ENCODE peak calls at places on chromosomes 4 and X, in eight cellular contexts. One of them, this sample, is unnamed.

GRCh38 chr4:21879187-21879586 is 69.4 kb downstream of the KCNIP4 start:
- DNase-seq in type B pancreatic cell: no peak
- DNase-seq in HFF-Myc: no peak
- DNase-seq in cardiac fibroblast: peak
- DNase-seq in endothelial cell: peak
- DNase-seq in HepG2: peak
- DNase-seq in RWPE1: no peak
- DNase-seq in GM23338: peak
- DNase-seq in this sample: no peak

GRCh38 chr4:152696764-152697250 is 17.0 kb upstream of the TMEM154 start:
- DNase-seq in type B pancreatic cell: no peak
- DNase-seq in HFF-Myc: no peak
- DNase-seq in cardiac fibroblast: peak
- DNase-seq in endothelial cell: no peak
- DNase-seq in HepG2: peak
- DNase-seq in RWPE1: peak
- DNase-seq in GM23338: no peak
- DNase-seq in this sample: no peak

GRCh38 chr4:25370242-25370641 is 6.8 kb upstream of the ANAPC4 start:
- DNase-seq in type B pancreatic cell: no peak
- DNase-seq in HFF-Myc: no peak
- DNase-seq in cardiac fibroblast: no peak
- DNase-seq in endothelial cell: no peak
- DNase-seq in HepG2: no peak
- DNase-seq in RWPE1: no peak
- DNase-seq in GM23338: peak
- DNase-seq in this sample: no peak

GRCh38 chr4:112284662-112285411 is 867 bp downstream of the TIFA start:
- DNase-seq in type B pancreatic cell: no peak
- DNase-seq in HFF-Myc: no peak
- DNase-seq in cardiac fibroblast: peak
- DNase-seq in endothelial cell: no peak
- DNase-seq in HepG2: no peak
- DNase-seq in RWPE1: no peak
- DNase-seq in GM23338: no peak
- DNase-seq in this sample: no peak

GRCh38 chr4:89737888-89738287 is 99.1 kb downstream of the SNCA start:
- DNase-seq in type B pancreatic cell: no peak
- DNase-seq in HFF-Myc: no peak
- DNase-seq in cardiac fibroblast: no peak
- DNase-seq in endothelial cell: no peak
- DNase-seq in HepG2: no peak
- DNase-seq in RWPE1: peak
- DNase-seq in GM23338: no peak
- DNase-seq in this sample: no peak

GRCh38 chr4:133618963-133619362 is 469.9 kb downstream of the PCDH10 start:
- DNase-seq in type B pancreatic cell: no peak
- DNase-seq in HFF-Myc: no peak
- DNase-seq in cardiac fibroblast: no peak
- DNase-seq in endothelial cell: no peak
- DNase-seq in HepG2: no peak
- DNase-seq in RWPE1: no peak
- DNase-seq in GM23338: no peak
- DNase-seq in this sample: no peak

GRCh38 chr4:52861879-52862604 is at the start of gene RASL11B:
- DNase-seq in type B pancreatic cell: peak
- DNase-seq in HFF-Myc: no peak
- DNase-seq in cardiac fibroblast: peak
- DNase-seq in endothelial cell: peak
- DNase-seq in HepG2: peak
- DNase-seq in RWPE1: peak
- DNase-seq in GM23338: peak
- DNase-seq in this sample: peak

GRCh38 chr4:163548481-163549243 is 54.2 kb downstream of the TMA16 start:
- DNase-seq in type B pancreatic cell: no peak
- DNase-seq in HFF-Myc: peak
- DNase-seq in cardiac fibroblast: peak
- DNase-seq in endothelial cell: peak
- DNase-seq in HepG2: peak
- DNase-seq in RWPE1: peak
- DNase-seq in GM23338: peak
- DNase-seq in this sample: no peak

GRCh38 chrX:11239230-11239629 is 54.0 kb upstream of the AMELX start:
- DNase-seq in type B pancreatic cell: no peak
- DNase-seq in HFF-Myc: no peak
- DNase-seq in cardiac fibroblast: peak
- DNase-seq in endothelial cell: no peak
- DNase-seq in HepG2: peak
- DNase-seq in RWPE1: no peak
- DNase-seq in GM23338: no peak
- DNase-seq in this sample: no peak

GRCh38 chr4:165150545-165150944 is 37.9 kb upstream of the TMEM192 start:
- DNase-seq in type B pancreatic cell: no peak
- DNase-seq in HFF-Myc: no peak
- DNase-seq in cardiac fibroblast: no peak
- DNase-seq in endothelial cell: no peak
- DNase-seq in HepG2: no peak
- DNase-seq in RWPE1: no peak
- DNase-seq in GM23338: no peak
- DNase-seq in this sample: no peak

GRCh38 chrX:30819080-30819479 is 70.0 kb downstream of the TAB3 start:
- DNase-seq in type B pancreatic cell: no peak
- DNase-seq in HFF-Myc: no peak
- DNase-seq in cardiac fibroblast: no peak
- DNase-seq in endothelial cell: no peak
- DNase-seq in HepG2: no peak
- DNase-seq in RWPE1: no peak
- DNase-seq in GM23338: no peak
- DNase-seq in this sample: no peak

GRCh38 chr4:113285512-113285911 is 236.1 kb downstream of the ANK2 start:
- DNase-seq in type B pancreatic cell: no peak
- DNase-seq in HFF-Myc: no peak
- DNase-seq in cardiac fibroblast: no peak
- DNase-seq in endothelial cell: no peak
- DNase-seq in HepG2: no peak
- DNase-seq in RWPE1: no peak
- DNase-seq in GM23338: no peak
- DNase-seq in this sample: no peak

GRCh38 chrX:149473966-149474365 is 31.1 kb downstream of the IDS start:
- DNase-seq in type B pancreatic cell: no peak
- DNase-seq in HFF-Myc: no peak
- DNase-seq in cardiac fibroblast: no peak
- DNase-seq in endothelial cell: no peak
- DNase-seq in HepG2: no peak
- DNase-seq in RWPE1: no peak
- DNase-seq in GM23338: no peak
- DNase-seq in this sample: no peak

GRCh38 chr4:152807294-152807829 is 27.6 kb downstream of the ARFIP1 start:
- DNase-seq in type B pancreatic cell: no peak
- DNase-seq in HFF-Myc: no peak
- DNase-seq in cardiac fibroblast: peak
- DNase-seq in endothelial cell: no peak
- DNase-seq in HepG2: no peak
- DNase-seq in RWPE1: no peak
- DNase-seq in GM23338: no peak
- DNase-seq in this sample: no peak

GRCh38 chrX:135295238-135295943 is 13.9 kb upstream of the ETDC start:
- DNase-seq in type B pancreatic cell: no peak
- DNase-seq in HFF-Myc: no peak
- DNase-seq in cardiac fibroblast: peak
- DNase-seq in endothelial cell: peak
- DNase-seq in HepG2: no peak
- DNase-seq in RWPE1: no peak
- DNase-seq in GM23338: peak
- DNase-seq in this sample: peak

GRCh38 chrX:17590892-17591740 is 146.2 kb upstream of the SCML1 start:
- DNase-seq in type B pancreatic cell: peak
- DNase-seq in HFF-Myc: no peak
- DNase-seq in cardiac fibroblast: peak
- DNase-seq in endothelial cell: peak
- DNase-seq in HepG2: peak
- DNase-seq in RWPE1: peak
- DNase-seq in GM23338: peak
- DNase-seq in this sample: no peak

GRCh38 chr4:1408418-1408817 is 2.2 kb upstream of the NKX1-1 start:
- DNase-seq in type B pancreatic cell: no peak
- DNase-seq in HFF-Myc: no peak
- DNase-seq in cardiac fibroblast: no peak
- DNase-seq in endothelial cell: peak
- DNase-seq in HepG2: no peak
- DNase-seq in RWPE1: no peak
- DNase-seq in GM23338: peak
- DNase-seq in this sample: peak

GRCh38 chr4:122045533-122045932 is 93.7 kb upstream of the TRPC3 start:
- DNase-seq in type B pancreatic cell: no peak
- DNase-seq in HFF-Myc: peak
- DNase-seq in cardiac fibroblast: peak
- DNase-seq in endothelial cell: no peak
- DNase-seq in HepG2: peak
- DNase-seq in RWPE1: peak
- DNase-seq in GM23338: no peak
- DNase-seq in this sample: peak

GRCh38 chrX:107146670-107147069 is 28.0 kb upstream of the RBM41 start:
- DNase-seq in type B pancreatic cell: no peak
- DNase-seq in HFF-Myc: no peak
- DNase-seq in cardiac fibroblast: peak
- DNase-seq in endothelial cell: no peak
- DNase-seq in HepG2: no peak
- DNase-seq in RWPE1: no peak
- DNase-seq in GM23338: no peak
- DNase-seq in this sample: no peak

GRCh38 chr4:105092356-105092755 is 54.3 kb upstream of the TET2 start:
- DNase-seq in type B pancreatic cell: no peak
- DNase-seq in HFF-Myc: peak
- DNase-seq in cardiac fibroblast: peak
- DNase-seq in endothelial cell: no peak
- DNase-seq in HepG2: no peak
- DNase-seq in RWPE1: peak
- DNase-seq in GM23338: no peak
- DNase-seq in this sample: no peak

DNA sequence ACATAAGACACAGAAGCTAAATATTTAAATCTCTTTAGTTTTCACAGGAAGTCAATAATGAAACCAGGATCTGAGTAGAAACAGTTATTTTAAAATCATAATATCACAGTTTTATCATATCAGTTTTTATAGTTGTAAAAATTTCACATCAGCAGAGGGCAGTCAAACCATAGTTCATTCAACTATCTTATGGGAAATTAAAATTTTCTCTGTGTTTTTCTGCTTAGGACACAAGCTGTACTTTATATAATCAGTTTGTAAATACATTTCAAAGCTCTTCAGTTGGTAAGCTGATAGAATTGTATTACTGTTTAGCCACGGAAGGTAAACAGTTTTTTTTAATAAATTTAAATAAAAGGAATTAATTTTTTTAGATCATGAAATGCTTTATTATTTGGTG is 204.8 kb upstream of the NUDT6 start:
- DNase-seq in type B pancreatic cell: no peak
- DNase-seq in HFF-Myc: no peak
- DNase-seq in cardiac fibroblast: peak
- DNase-seq in endothelial cell: no peak
- DNase-seq in HepG2: no peak
- DNase-seq in RWPE1: no peak
- DNase-seq in GM23338: no peak
- DNase-seq in this sample: no peak
- TF ChIP-seq CTCF in type B pancreatic cell: peak
- TF ChIP-seq CTCF in HFF-Myc: no peak
- TF ChIP-seq CTCF in cardiac fibroblast: peak
- TF ChIP-seq CTCF in endothelial cell: peak
- TF ChIP-seq CTCF in HepG2: no peak
- TF ChIP-seq CTCF in RWPE1: peak
- TF ChIP-seq CTCF in GM23338: no peak
- TF ChIP-seq CTCF in this sample: peak

DNA sequence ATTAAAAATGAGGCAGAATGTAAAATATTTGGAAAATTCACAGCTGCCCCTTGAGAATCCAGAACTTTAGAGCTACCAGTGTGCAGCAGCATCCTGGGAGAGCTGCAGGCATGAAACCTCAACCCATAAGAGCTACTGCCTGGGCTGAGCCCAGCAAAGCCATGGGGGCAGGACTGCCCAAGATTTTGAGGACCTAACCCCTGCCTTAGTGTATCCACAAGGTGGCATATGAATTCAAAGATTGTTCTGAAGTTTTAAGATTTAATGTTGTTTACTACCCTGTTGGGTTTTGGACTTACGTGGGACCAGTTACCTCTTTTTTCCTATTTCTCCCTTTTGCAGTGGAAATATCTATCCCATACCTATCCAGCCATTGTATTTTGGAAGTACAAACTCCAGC is 26.4 kb downstream of the CASP6 start:
- DNase-seq in type B pancreatic cell: no peak
- DNase-seq in HFF-Myc: no peak
- DNase-seq in cardiac fibroblast: no peak
- DNase-seq in endothelial cell: no peak
- DNase-seq in HepG2: no peak
- DNase-seq in RWPE1: no peak
- DNase-seq in GM23338: no peak
- DNase-seq in this sample: no peak
- TF ChIP-seq CTCF in type B pancreatic cell: no peak
- TF ChIP-seq CTCF in HFF-Myc: peak
- TF ChIP-seq CTCF in cardiac fibroblast: peak
- TF ChIP-seq CTCF in endothelial cell: no peak
- TF ChIP-seq CTCF in HepG2: peak
- TF ChIP-seq CTCF in RWPE1: no peak
- TF ChIP-seq CTCF in GM23338: peak
- TF ChIP-seq CTCF in this sample: no peak

DNA sequence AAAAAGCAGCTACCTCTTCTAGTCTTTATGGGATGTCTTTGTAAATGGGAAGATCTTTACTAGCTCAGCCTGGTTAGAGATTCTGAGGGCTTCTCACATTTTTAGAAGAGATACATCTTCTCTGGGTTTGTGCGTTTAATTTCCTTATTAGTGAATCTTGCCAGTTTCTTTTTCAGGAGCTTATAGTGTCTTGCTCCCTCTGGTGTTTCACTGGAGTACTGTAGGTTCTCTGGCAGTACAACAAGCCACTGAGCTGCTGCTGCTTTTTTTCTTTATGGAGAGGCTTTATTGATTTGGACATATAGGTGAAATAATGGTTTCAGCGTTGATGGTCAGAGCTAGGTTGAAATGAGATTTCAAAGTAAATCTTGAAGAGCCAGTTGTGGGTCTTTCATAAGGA is 82.9 kb downstream of the LAS1L start:
- DNase-seq in type B pancreatic cell: no peak
- DNase-seq in HFF-Myc: no peak
- DNase-seq in cardiac fibroblast: peak
- DNase-seq in endothelial cell: peak
- DNase-seq in HepG2: peak
- DNase-seq in RWPE1: peak
- DNase-seq in GM23338: peak
- DNase-seq in this sample: no peak
- TF ChIP-seq CTCF in type B pancreatic cell: peak
- TF ChIP-seq CTCF in HFF-Myc: no peak
- TF ChIP-seq CTCF in cardiac fibroblast: peak
- TF ChIP-seq CTCF in endothelial cell: peak
- TF ChIP-seq CTCF in HepG2: peak
- TF ChIP-seq CTCF in RWPE1: peak
- TF ChIP-seq CTCF in GM23338: peak
- TF ChIP-seq CTCF in this sample: peak

GRCh38 chr4:72911316-72911715 is 158.2 kb downstream of the COX18 start:
- DNase-seq in type B pancreatic cell: no peak
- DNase-seq in HFF-Myc: no peak
- DNase-seq in cardiac fibroblast: no peak
- DNase-seq in endothelial cell: no peak
- DNase-seq in HepG2: no peak
- DNase-seq in RWPE1: no peak
- DNase-seq in GM23338: no peak
- DNase-seq in this sample: no peak

GRCh38 chr4:72909461-72909860 is 160.1 kb downstream of the COX18 start:
- DNase-seq in type B pancreatic cell: no peak
- DNase-seq in HFF-Myc: no peak
- DNase-seq in cardiac fibroblast: no peak
- DNase-seq in endothelial cell: peak
- DNase-seq in HepG2: peak
- DNase-seq in RWPE1: no peak
- DNase-seq in GM23338: peak
- DNase-seq in this sample: no peak
- TF ChIP-seq CTCF in type B pancreatic cell: peak
- TF ChIP-seq CTCF in HFF-Myc: no peak
- TF ChIP-seq CTCF in cardiac fibroblast: peak
- TF ChIP-seq CTCF in endothelial cell: no peak
- TF ChIP-seq CTCF in HepG2: peak
- TF ChIP-seq CTCF in RWPE1: no peak
- TF ChIP-seq CTCF in GM23338: peak
- TF ChIP-seq CTCF in this sample: peak

This sample was measured in upper lobe of right lung.